ENCODE peak calls at places on chromosome 12, in six cellular contexts. Z is cerebellum; P is HT1080; M is iris pigment epithelial cell; V is neural crest cell; H is stimulated activated CD4-positive, alpha-beta T cell treated with anti-CD3 and anti-CD28 coated beads, Interleukin-4, amount 100 ng/mL, for 1 hour. S is an unnamed sample.

GRCh38 chr12:57243521-57244305 is 7.3 kb downstream of the STAC3 start:
- DNase-seq in H (peak; percentile 87), V (peak; percentile 81), M (peak; percentile 49), P (peak; percentile 76), Z (peak; percentile 67), S (no peak)

GRCh38 chr12:82781288-82782078 is 94.8 kb downstream of the TMTC2 start:
- DNase-seq in Z (no peak), V (peak; percentile 31), M (no peak), H (no peak), P (no peak), S (no peak)

GRCh38 chr12:68623059-68623458 is 12.4 kb downstream of the RAP1B start:
- DNase-seq in Z (no peak), H (no peak), P (no peak), V (no peak), M (no peak), S (no peak)

GRCh38 chr12:113874999-113875561 is 91.0 kb downstream of the RBM19 start:
- DNase-seq in Z (no peak), H (no peak), V (no peak), M (peak; percentile 82), P (peak; percentile 17), S (no peak)

GRCh38 chr12:119988440-119988787 is 622 bp upstream of the BICDL1 start:
- DNase-seq in H (no peak), V (no peak), M (peak; percentile 67), Z (no peak), P (peak; percentile 61), S (peak; percentile 38)

GRCh38 chr12:56839489-56840442 is 76.6 kb downstream of the HSD17B6 start:
- DNase-seq in P (peak; percentile 52), Z (no peak), M (peak; percentile 26), V (peak; percentile 30), H (peak; percentile 28), S (no peak)

GRCh38 chr12:6551496-6552139 is 4.2 kb downstream of the IFFO1 start:
- DNase-seq in V (no peak), H (no peak), Z (peak; percentile 50), P (no peak), M (peak; percentile 84), S (no peak)

GRCh38 chr12:113072136-113072535 is 15.6 kb downstream of the DTX1 start:
- DNase-seq in H (no peak), P (peak; percentile 27), V (no peak), M (no peak), Z (no peak), S (no peak)

GRCh38 chr12:121806556-121807308 is 2.9 kb downstream of the SETD1B start:
- DNase-seq in P (no peak), V (no peak), H (no peak), M (peak; percentile 40), Z (peak; percentile 71), S (no peak)

GRCh38 chr12:3683670-3684069 is 69.2 kb downstream of the CRACR2A start:
- DNase-seq in M (peak; percentile 80), Z (no peak), V (no peak), P (peak; percentile 46), H (no peak), S (no peak)

GRCh38 chr12:2052861-2053674 is at the start of gene CACNA1C:
- DNase-seq in M (peak; percentile 66), V (peak; percentile 46), P (no peak), Z (peak; percentile 78), H (peak; percentile 38), S (no peak)

GRCh38 chr12:125157177-125157576 is 91.9 kb downstream of the AACS start:
- DNase-seq in M (no peak), H (no peak), Z (no peak), P (no peak), V (no peak), S (no peak)

GRCh38 chr12:89797436-89797835 is 88.8 kb upstream of the ATP2B1 start:
- DNase-seq in H (no peak), V (no peak), Z (no peak), M (no peak), P (no peak), S (no peak)

GRCh38 chr12:25518512-25518911 is 34.6 kb downstream of the LMNTD1 start:
- DNase-seq in M (peak; percentile 38), V (no peak), Z (no peak), P (peak; percentile 58), H (no peak), S (peak; percentile 62)

GRCh38 chr12:124449623-124450375 is 117.6 kb downstream of the NCOR2 start:
- DNase-seq in Z (no peak), V (no peak), P (no peak), M (no peak), H (no peak), S (no peak)

GRCh38 chr12:71958056-71958455 is 19.4 kb downstream of the TPH2 start:
- DNase-seq in V (no peak), M (peak; percentile 48), Z (no peak), H (no peak), P (peak; percentile 32), S (no peak)

GRCh38 chr12:12812605-12813119 is 484 bp upstream of the DDX47 start:
- DNase-seq in V (no peak), H (no peak), Z (no peak), M (no peak), P (no peak), S (no peak)

GRCh38 chr12:4115570-4115969 is 158.0 kb upstream of the CCND2 start:
- DNase-seq in P (no peak), M (no peak), H (no peak), Z (no peak), V (no peak), S (no peak)